ENCODE peak calls at places on chromosome 16, in eight cellular contexts. One of them, this sample, is unnamed.

GRCh38 chr16:85650864-85651811 is 37.6 kb downstream of the GINS2 start:
- DNase-seq in MM.1S: no peak
- DNase-seq in WERI-Rb-1: peak; percentile 66
- DNase-seq in breast epithelium: no peak
- DNase-seq in fibroblast of the aortic adventitia: no peak
- DNase-seq in GM23248: no peak
- DNase-seq in heart left ventricle: peak; percentile 62
- DNase-seq in left ventricle myocardium inferior: peak; percentile 47
- DNase-seq in this sample: peak; percentile 90

GRCh38 chr16:65418435-65418834 is 296.6 kb upstream of the CDH11 start:
- DNase-seq in WERI-Rb-1: no peak
- DNase-seq in breast epithelium: no peak
- DNase-seq in MM.1S: no peak
- DNase-seq in heart left ventricle: no peak
- DNase-seq in GM23248: no peak
- DNase-seq in fibroblast of the aortic adventitia: peak; percentile 13
- DNase-seq in left ventricle myocardium inferior: no peak
- DNase-seq in this sample: no peak

GRCh38 chr16:57533618-57534336 is 2.6 kb downstream of the CCDC102A start:
- DNase-seq in left ventricle myocardium inferior: no peak
- DNase-seq in MM.1S: no peak
- DNase-seq in heart left ventricle: no peak
- DNase-seq in GM23248: peak; percentile 21
- DNase-seq in fibroblast of the aortic adventitia: no peak
- DNase-seq in WERI-Rb-1: peak; percentile 2
- DNase-seq in breast epithelium: peak; percentile 27
- DNase-seq in this sample: no peak

GRCh38 chr16:8080817-8081216 is 509.5 kb downstream of the TMEM114 start:
- DNase-seq in fibroblast of the aortic adventitia: no peak
- DNase-seq in GM23248: no peak
- DNase-seq in heart left ventricle: no peak
- DNase-seq in breast epithelium: no peak
- DNase-seq in left ventricle myocardium inferior: no peak
- DNase-seq in WERI-Rb-1: no peak
- DNase-seq in MM.1S: no peak
- DNase-seq in this sample: no peak

GRCh38 chr16:2586241-2586640 is 48.4 kb downstream of the PDPK1 start:
- DNase-seq in left ventricle myocardium inferior: peak; percentile 9
- DNase-seq in heart left ventricle: no peak
- DNase-seq in breast epithelium: no peak
- DNase-seq in WERI-Rb-1: no peak
- DNase-seq in MM.1S: no peak
- DNase-seq in fibroblast of the aortic adventitia: no peak
- DNase-seq in GM23248: no peak
- DNase-seq in this sample: peak; percentile 64

GRCh38 chr16:5010576-5011329 is 23.0 kb downstream of the NAGPA start:
- DNase-seq in breast epithelium: no peak
- DNase-seq in left ventricle myocardium inferior: no peak
- DNase-seq in fibroblast of the aortic adventitia: no peak
- DNase-seq in heart left ventricle: no peak
- DNase-seq in WERI-Rb-1: peak; percentile 85
- DNase-seq in MM.1S: no peak
- DNase-seq in GM23248: no peak
- DNase-seq in this sample: no peak

GRCh38 chr16:77794586-77794985 is 6.2 kb downstream of the VAT1L start:
- DNase-seq in WERI-Rb-1: no peak
- DNase-seq in heart left ventricle: no peak
- DNase-seq in breast epithelium: no peak
- DNase-seq in MM.1S: no peak
- DNase-seq in fibroblast of the aortic adventitia: peak; percentile 78
- DNase-seq in left ventricle myocardium inferior: no peak
- DNase-seq in GM23248: peak; percentile 89
- DNase-seq in this sample: no peak

GRCh38 chr16:3578610-3579551 is 1.7 kb upstream of the NLRC3 start:
- DNase-seq in heart left ventricle: no peak
- DNase-seq in breast epithelium: no peak
- DNase-seq in GM23248: no peak
- DNase-seq in WERI-Rb-1: no peak
- DNase-seq in MM.1S: peak; percentile 76
- DNase-seq in fibroblast of the aortic adventitia: no peak
- DNase-seq in left ventricle myocardium inferior: no peak
- DNase-seq in this sample: no peak

GRCh38 chr16:54526916-54527315 is 240.3 kb upstream of the IRX3 start:
- DNase-seq in fibroblast of the aortic adventitia: peak; percentile 28
- DNase-seq in GM23248: peak; percentile 79
- DNase-seq in MM.1S: no peak
- DNase-seq in heart left ventricle: no peak
- DNase-seq in WERI-Rb-1: no peak
- DNase-seq in left ventricle myocardium inferior: no peak
- DNase-seq in breast epithelium: no peak
- DNase-seq in this sample: no peak

GRCh38 chr16:88558457-88559442 is 11.5 kb upstream of the ZC3H18 start:
- DNase-seq in fibroblast of the aortic adventitia: peak; percentile 70
- DNase-seq in left ventricle myocardium inferior: peak; percentile 83
- DNase-seq in heart left ventricle: peak; percentile 81
- DNase-seq in WERI-Rb-1: peak; percentile 59
- DNase-seq in GM23248: peak; percentile 66
- DNase-seq in MM.1S: no peak
- DNase-seq in breast epithelium: no peak
- DNase-seq in this sample: peak; percentile 42

GRCh38 chr16:6836771-6837170 is 495.9 kb upstream of the RBFOX1 start:
- DNase-seq in fibroblast of the aortic adventitia: no peak
- DNase-seq in heart left ventricle: no peak
- DNase-seq in GM23248: no peak
- DNase-seq in left ventricle myocardium inferior: no peak
- DNase-seq in WERI-Rb-1: no peak
- DNase-seq in MM.1S: no peak
- DNase-seq in breast epithelium: no peak
- DNase-seq in this sample: no peak

GRCh38 chr16:58494981-58495860 is 4.7 kb upstream of the NDRG4 start:
- DNase-seq in heart left ventricle: peak; percentile 91
- DNase-seq in GM23248: peak; percentile 88
- DNase-seq in MM.1S: peak; percentile 98
- DNase-seq in fibroblast of the aortic adventitia: peak; percentile 98
- DNase-seq in WERI-Rb-1: peak; percentile 72
- DNase-seq in left ventricle myocardium inferior: peak; percentile 69
- DNase-seq in breast epithelium: peak; percentile 68
- DNase-seq in this sample: no peak

GRCh38 chr16:71467810-71468209 is 5.8 kb upstream of the ZNF23 start:
- DNase-seq in breast epithelium: no peak
- DNase-seq in heart left ventricle: no peak
- DNase-seq in GM23248: peak; percentile 69
- DNase-seq in WERI-Rb-1: no peak
- DNase-seq in MM.1S: peak; percentile 63
- DNase-seq in left ventricle myocardium inferior: no peak
- DNase-seq in fibroblast of the aortic adventitia: peak; percentile 33
- DNase-seq in this sample: no peak

GRCh38 chr16:85310868-85311585 is 198.8 kb upstream of the CIBAR2 start:
- DNase-seq in WERI-Rb-1: peak; percentile 59
- DNase-seq in left ventricle myocardium inferior: peak; percentile 37
- DNase-seq in MM.1S: no peak
- DNase-seq in heart left ventricle: peak; percentile 60
- DNase-seq in GM23248: no peak
- DNase-seq in breast epithelium: no peak
- DNase-seq in fibroblast of the aortic adventitia: no peak
- DNase-seq in this sample: peak; percentile 66

GRCh38 chr16:67857547-67858233 is 10.2 kb upstream of the CENPT start:
- DNase-seq in GM23248: peak; percentile 99
- DNase-seq in left ventricle myocardium inferior: peak; percentile 61
- DNase-seq in heart left ventricle: peak; percentile 91
- DNase-seq in breast epithelium: peak; percentile 85
- DNase-seq in fibroblast of the aortic adventitia: peak; percentile 90
- DNase-seq in MM.1S: no peak
- DNase-seq in WERI-Rb-1: no peak
- DNase-seq in this sample: no peak

GRCh38 chr16:20849587-20850390 is 43.5 kb downstream of the REXO5 start:
- DNase-seq in GM23248: peak; percentile 74
- DNase-seq in breast epithelium: peak; percentile 57
- DNase-seq in heart left ventricle: peak; percentile 54
- DNase-seq in fibroblast of the aortic adventitia: peak; percentile 84
- DNase-seq in WERI-Rb-1: peak; percentile 79
- DNase-seq in left ventricle myocardium inferior: peak; percentile 73
- DNase-seq in MM.1S: peak; percentile 20
- DNase-seq in this sample: no peak

GRCh38 chr16:84999200-84999599 is 12.1 kb downstream of the ZDHHC7 start:
- DNase-seq in breast epithelium: no peak
- DNase-seq in fibroblast of the aortic adventitia: peak; percentile 49
- DNase-seq in GM23248: peak; percentile 57
- DNase-seq in heart left ventricle: no peak
- DNase-seq in left ventricle myocardium inferior: no peak
- DNase-seq in MM.1S: no peak
- DNase-seq in WERI-Rb-1: no peak
- DNase-seq in this sample: no peak

GRCh38 chr16:29857133-29857760 is 5.8 kb downstream of the CDIPT start:
- DNase-seq in fibroblast of the aortic adventitia: peak; percentile 73
- DNase-seq in breast epithelium: no peak
- DNase-seq in MM.1S: no peak
- DNase-seq in heart left ventricle: no peak
- DNase-seq in left ventricle myocardium inferior: no peak
- DNase-seq in GM23248: peak; percentile 86
- DNase-seq in WERI-Rb-1: no peak
- DNase-seq in this sample: no peak

GRCh38 chr16:29850998-29851397 is 12.0 kb downstream of the CDIPT start:
- DNase-seq in GM23248: no peak
- DNase-seq in fibroblast of the aortic adventitia: no peak
- DNase-seq in left ventricle myocardium inferior: no peak
- DNase-seq in breast epithelium: no peak
- DNase-seq in WERI-Rb-1: no peak
- DNase-seq in heart left ventricle: no peak
- DNase-seq in MM.1S: no peak
- DNase-seq in this sample: no peak

GRCh38 chr16:29852654-29853053 is 10.4 kb downstream of the CDIPT start:
- DNase-seq in MM.1S: no peak
- DNase-seq in fibroblast of the aortic adventitia: peak; percentile 43
- DNase-seq in GM23248: peak; percentile 87
- DNase-seq in heart left ventricle: no peak
- DNase-seq in WERI-Rb-1: no peak
- DNase-seq in breast epithelium: no peak
- DNase-seq in left ventricle myocardium inferior: no peak
- DNase-seq in this sample: no peak

GRCh38 chr16:29858149-29858899 is 4.7 kb downstream of the CDIPT start:
- DNase-seq in MM.1S: no peak
- DNase-seq in breast epithelium: no peak
- DNase-seq in WERI-Rb-1: no peak
- DNase-seq in heart left ventricle: no peak
- DNase-seq in GM23248: no peak
- DNase-seq in fibroblast of the aortic adventitia: no peak
- DNase-seq in left ventricle myocardium inferior: no peak
- DNase-seq in this sample: no peak

DNA sequence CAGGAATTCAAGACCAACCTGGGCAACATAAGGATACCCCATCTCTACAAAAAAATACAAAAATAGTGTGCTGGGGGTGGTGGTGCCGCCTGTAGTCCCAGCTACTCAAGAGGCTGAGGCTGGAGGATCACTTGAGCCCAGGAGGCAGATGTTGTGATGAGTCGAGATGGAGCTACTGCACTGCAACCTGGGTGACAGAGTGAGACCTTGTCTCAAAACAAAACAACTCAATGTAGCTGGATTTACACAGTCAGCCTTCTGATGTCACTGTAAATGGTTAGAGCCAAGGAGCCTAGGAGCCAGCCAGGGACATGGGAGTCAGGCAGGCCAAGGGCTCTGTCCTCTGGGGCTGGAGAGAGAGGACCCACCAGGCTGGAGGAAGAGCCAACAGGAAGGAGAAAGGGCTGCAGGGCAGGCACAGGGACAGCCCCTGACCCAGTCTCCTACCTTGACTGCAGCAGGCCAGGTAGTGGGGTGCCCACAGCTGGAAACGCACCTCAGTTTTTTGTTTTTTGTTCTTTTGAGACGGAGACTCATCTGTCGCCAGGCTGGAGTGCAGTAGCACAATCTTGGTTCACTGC is 8.4 kb downstream of the CDIPT start:
- DNase-seq in left ventricle myocardium inferior: no peak
- DNase-seq in heart left ventricle: no peak
- DNase-seq in GM23248: peak; percentile 36
- DNase-seq in MM.1S: no peak
- DNase-seq in fibroblast of the aortic adventitia: no peak
- DNase-seq in WERI-Rb-1: no peak
- DNase-seq in breast epithelium: no peak
- DNase-seq in this sample: no peak
- H3K4me3 ChIP-seq in left ventricle myocardium inferior: no peak overlapping the region
- H3K4me3 ChIP-seq in heart left ventricle: no peak overlapping the region
- H3K4me3 ChIP-seq in GM23248: no peak overlapping the region
- H3K4me3 ChIP-seq in MM.1S: no peak overlapping the region
- H3K4me3 ChIP-seq in fibroblast of the aortic adventitia: no peak overlapping the region
- H3K4me3 ChIP-seq in WERI-Rb-1: no peak overlapping the region
- H3K4me3 ChIP-seq in breast epithelium: no peak overlapping the region
- H3K4me3 ChIP-seq in this sample: no peak overlapping the region

GRCh38 chr16:11127610-11128195 is 128.3 kb downstream of the SOCS1 start:
- DNase-seq in GM23248: no peak
- DNase-seq in heart left ventricle: no peak
- DNase-seq in WERI-Rb-1: no peak
- DNase-seq in left ventricle myocardium inferior: no peak
- DNase-seq in breast epithelium: no peak
- DNase-seq in fibroblast of the aortic adventitia: no peak
- DNase-seq in MM.1S: no peak
- DNase-seq in this sample: no peak
- H3K4me3 ChIP-seq in GM23248: no peak overlapping the region
- H3K4me3 ChIP-seq in heart left ventricle: no peak overlapping the region
- H3K4me3 ChIP-seq in WERI-Rb-1: no peak overlapping the region
- H3K4me3 ChIP-seq in left ventricle myocardium inferior: no peak overlapping the region
- H3K4me3 ChIP-seq in breast epithelium: no peak overlapping the region
- H3K4me3 ChIP-seq in fibroblast of the aortic adventitia: no peak overlapping the region
- H3K4me3 ChIP-seq in MM.1S: no peak overlapping the region
- H3K4me3 ChIP-seq in this sample: no peak overlapping the region

GRCh38 chr16:64365448-64365858 is 756.4 kb downstream of the CDH11 start:
- DNase-seq in GM23248: peak; percentile 61
- DNase-seq in fibroblast of the aortic adventitia: peak; percentile 35
- DNase-seq in heart left ventricle: no peak
- DNase-seq in left ventricle myocardium inferior: no peak
- DNase-seq in breast epithelium: no peak
- DNase-seq in WERI-Rb-1: no peak
- DNase-seq in MM.1S: no peak
- DNase-seq in this sample: no peak
- H3K4me3 ChIP-seq in GM23248: no peak overlapping the region
- H3K4me3 ChIP-seq in fibroblast of the aortic adventitia: no peak overlapping the region
- H3K4me3 ChIP-seq in heart left ventricle: no peak overlapping the region
- H3K4me3 ChIP-seq in left ventricle myocardium inferior: no peak overlapping the region
- H3K4me3 ChIP-seq in breast epithelium: no peak overlapping the region
- H3K4me3 ChIP-seq in WERI-Rb-1: no peak overlapping the region
- H3K4me3 ChIP-seq in MM.1S: no peak overlapping the region
- H3K4me3 ChIP-seq in this sample: no peak overlapping the region

DNA sequence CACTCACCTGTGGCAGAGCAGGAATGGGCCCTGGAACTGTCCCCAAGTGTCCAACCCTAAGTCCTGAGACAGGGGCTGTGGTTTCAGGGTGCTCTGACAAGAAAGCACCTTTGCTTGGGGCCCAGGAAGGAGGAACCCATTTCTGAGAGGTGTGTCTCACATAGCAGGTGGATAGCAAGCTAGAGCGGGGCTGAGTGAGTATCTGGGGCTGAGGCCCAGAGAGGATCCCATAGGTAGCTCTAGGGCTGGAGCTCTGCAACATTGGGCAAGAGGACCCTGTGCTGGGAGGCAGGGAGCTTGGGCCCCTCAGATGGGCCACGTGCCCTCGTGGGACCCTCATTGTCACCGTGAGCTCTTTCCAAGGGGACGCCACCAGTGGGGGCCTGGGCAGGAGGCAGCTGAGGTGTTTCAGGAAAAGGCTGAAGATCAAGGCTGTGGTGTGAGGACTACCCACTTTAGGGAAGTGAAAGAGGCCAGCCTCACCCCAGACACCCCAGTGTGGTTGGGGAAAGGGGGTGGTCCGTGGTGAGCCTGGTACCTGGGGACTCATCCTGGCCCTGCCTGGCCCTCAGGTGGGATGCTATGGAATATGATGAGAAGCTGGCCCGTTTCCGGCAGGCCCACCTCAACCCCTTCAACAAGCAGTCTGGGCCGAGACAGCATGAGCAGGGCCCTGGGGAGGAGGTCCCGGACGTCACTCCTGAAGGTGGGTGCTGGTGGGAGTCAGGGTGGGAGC is 5.3 kb downstream of the DEF8 start:
- DNase-seq in breast epithelium: no peak
- DNase-seq in WERI-Rb-1: no peak
- DNase-seq in heart left ventricle: no peak
- DNase-seq in left ventricle myocardium inferior: no peak
- DNase-seq in fibroblast of the aortic adventitia: no peak
- DNase-seq in MM.1S: no peak
- DNase-seq in GM23248: no peak
- DNase-seq in this sample: no peak
- H3K4me3 ChIP-seq in breast epithelium: no peak overlapping the region
- H3K4me3 ChIP-seq in WERI-Rb-1: no peak overlapping the region
- H3K4me3 ChIP-seq in heart left ventricle: no peak overlapping the region
- H3K4me3 ChIP-seq in left ventricle myocardium inferior: no peak overlapping the region
- H3K4me3 ChIP-seq in fibroblast of the aortic adventitia: no peak overlapping the region
- H3K4me3 ChIP-seq in MM.1S: no peak overlapping the region
- H3K4me3 ChIP-seq in GM23248: no peak overlapping the region
- H3K4me3 ChIP-seq in this sample: no peak overlapping the region